ENCODE peak calls at places on chromosomes 7 and 10, in nine cellular contexts. J is CD8-positive, alpha-beta T cell; B is spleen; H is SW 1271; A is activated effector memory CD4-positive, alpha-beta T cell treated with anti-CD3 and anti-CD28 coated beads, Interleukin-2, amount 50 U/mL, for 16 hours; D is Jurkat, Clone E6-1; F is neural crest cell; K is GF-D8; Z is effector CD4-positive, alpha-beta T cell. W is an unnamed sample.

GRCh38 chr10:103676058-103676785 is 179.2 kb downstream of the SH3PXD2A start:
- DNase-seq in J (no peak), B (no peak), H (no peak), A (no peak), D (no peak), F (no peak), K (no peak), Z (no peak), W (peak; percentile 75)

GRCh38 chr7:80183900-80184685 is 49.5 kb downstream of the GNAI1 start:
- DNase-seq in J (no peak), B (no peak), H (no peak), A (no peak), D (no peak), F (no peak), K (no peak), Z (no peak), W (no peak)

GRCh38 chr7:80614911-80615310 is 23.5 kb upstream of the CD36 start:
- DNase-seq in J (no peak), B (no peak), H (no peak), A (no peak), D (no peak), F (no peak), K (no peak), Z (no peak), W (peak; percentile 42)

GRCh38 chr10:32347363-32347735 is 391 bp upstream of the EPC1 start:
- DNase-seq in J (no peak), B (no peak), H (no peak), A (no peak), D (no peak), F (no peak), K (no peak), Z (no peak), W (no peak)

GRCh38 chr10:64363687-64364086 is 842.5 kb downstream of the REEP3 start:
- DNase-seq in J (no peak), B (no peak), H (no peak), A (no peak), D (no peak), F (no peak), K (no peak), Z (no peak), W (no peak)

GRCh38 chr10:110901954-110902819 is 16.8 kb downstream of the BBIP1 start:
- DNase-seq in J (no peak), B (no peak), H (no peak), A (peak; percentile 72), D (no peak), F (no peak), K (no peak), Z (no peak), W (peak; percentile 75)

GRCh38 chr10:34780818-34781380 is 34.2 kb downstream of the PARD3 start:
- DNase-seq in J (no peak), B (no peak), H (no peak), A (no peak), D (peak; percentile 60), F (peak; percentile 6), K (no peak), Z (no peak), W (peak; percentile 62)

GRCh38 chr7:2688409-2689342 is 674 bp downstream of the AMZ1 start:
- DNase-seq in J (no peak), B (peak; percentile 70), H (no peak), A (no peak), D (no peak), F (no peak), K (no peak), Z (no peak), W (no peak)

GRCh38 chr7:77415474-77415821 is 701 bp downstream of the GSAP start:
- DNase-seq in J (peak; percentile 18), B (peak; percentile 93), H (no peak), A (peak; percentile 64), D (no peak), F (no peak), K (no peak), Z (no peak), W (no peak)

GRCh38 chr10:7322623-7323022 is 88.2 kb downstream of the SFMBT2 start:
- DNase-seq in J (no peak), B (no peak), H (no peak), A (no peak), D (no peak), F (no peak), K (no peak), Z (no peak), W (no peak)

GRCh38 chr10:6396652-6397051 is 183.4 kb downstream of the PRKCQ start:
- DNase-seq in J (no peak), B (no peak), H (no peak), A (no peak), D (no peak), F (no peak), K (peak; percentile 85), Z (no peak), W (peak; percentile 76)

GRCh38 chr7:108002726-108003590 is at the start of gene LAMB1:
- DNase-seq in J (no peak), B (peak; percentile 72), H (peak; percentile 67), A (no peak), D (peak; percentile 12), F (peak; percentile 69), K (no peak), Z (no peak), W (no peak)

W was measured in skeletal muscle cell.